ENCODE peak calls at places on chromosomes 2 and 18, in seven cellular contexts. K, M, Q, A, O, R and J are unnamed samples.

GRCh38 chr18:41144444-41144843 is 810.6 kb upstream of the PIK3C3 start:
- DNase-seq in R (no peak), Q (no peak), O (no peak), A (no peak), M (no peak), K (no peak), J (no peak)

GRCh38 chr2:120437604-120438000 is 91.7 kb downstream of the INHBB start:
- DNase-seq in Q (no peak), O (no peak), M (no peak), R (no peak), A (no peak), K (no peak), J (peak; percentile 30)

GRCh38 chr18:33923980-33924379 is 300.7 kb downstream of the NOL4 start:
- DNase-seq in Q (no peak), M (no peak), K (no peak), O (no peak), A (no peak), R (no peak), J (no peak)

GRCh38 chr2:160614391-160614790 is 120.8 kb upstream of the RBMS1 start:
- DNase-seq in M (no peak), O (no peak), A (no peak), K (no peak), Q (no peak), R (no peak), J (no peak)

GRCh38 chr2:196808281-196808680 is 874 bp downstream of the C2orf66 start:
- DNase-seq in A (no peak), R (no peak), K (no peak), O (no peak), Q (no peak), M (no peak), J (no peak)

GRCh38 chr2:20048488-20049443 is 2.7 kb downstream of the LAPTM4A start:
- DNase-seq in R (no peak), Q (no peak), K (no peak), A (no peak), O (no peak), M (no peak), J (no peak)

GRCh38 chr2:236623816-236624215 is 54.2 kb downstream of the ACKR3 start:
- DNase-seq in A (no peak), R (no peak), Q (no peak), M (no peak), K (no peak), O (no peak), J (no peak)

GRCh38 chr2:157173740-157174184 is 83.7 kb upstream of the GALNT5 start:
- DNase-seq in A (no peak), K (no peak), R (no peak), Q (no peak), O (no peak), M (no peak), J (no peak)

GRCh38 chr2:203804070-203804469 is 63.5 kb upstream of the CTLA4 start:
- DNase-seq in A (no peak), R (no peak), M (no peak), O (no peak), K (no peak), Q (no peak), J (no peak)

GRCh38 chr2:120425014-120425413 is 79.1 kb downstream of the INHBB start:
- DNase-seq in R (no peak), O (no peak), Q (no peak), K (no peak), A (no peak), M (no peak), J (peak; percentile 35)

GRCh38 chr2:84175340-84175739 is 283.7 kb downstream of the SUCLG1 start:
- DNase-seq in M (no peak), O (no peak), Q (no peak), A (no peak), R (no peak), K (no peak), J (no peak)

GRCh38 chr2:172299741-172300140 is 127.6 kb upstream of the ITGA6 start:
- DNase-seq in O (no peak), A (no peak), R (no peak), Q (no peak), K (no peak), M (peak; percentile 53), J (no peak)

GRCh38 chr18:60024857-60025256 is 125.1 kb downstream of the PMAIP1 start:
- DNase-seq in Q (no peak), A (no peak), R (no peak), M (no peak), K (no peak), O (no peak), J (no peak)

GRCh38 chr2:216362730-216363129 is 9.6 kb downstream of the MARCHF4 start:
- DNase-seq in K (no peak), O (no peak), A (no peak), Q (no peak), M (no peak), R (no peak), J (no peak)

GRCh38 chr2:209600257-209601180 is 171.1 kb upstream of the UNC80 start:
- DNase-seq in K (no peak), R (no peak), A (no peak), M (no peak), Q (no peak), O (no peak), J (no peak)

GRCh38 chr2:198036029-198036879 is 231.9 kb downstream of the PLCL1 start:
- DNase-seq in R (no peak), K (no peak), M (no peak), A (no peak), Q (no peak), O (no peak), J (no peak)

GRCh38 chr18:63302647-63303405 is 16.7 kb downstream of the BCL2 start:
- DNase-seq in A (no peak), O (no peak), Q (no peak), M (no peak), K (no peak), R (no peak), J (no peak)

GRCh38 chr2:203340791-203341487 is 12.7 kb downstream of the ABI2 start:
- DNase-seq in R (no peak), M (no peak), A (no peak), Q (no peak), K (no peak), O (no peak), J (no peak)

GRCh38 chr18:28512357-28512756 is 335.4 kb upstream of the CDH2 start:
- DNase-seq in Q (no peak), R (no peak), M (no peak), K (no peak), A (no peak), O (no peak), J (no peak)

GRCh38 chr2:236824836-236825235 is 255.2 kb downstream of the ACKR3 start:
- DNase-seq in Q (no peak), O (no peak), A (no peak), M (peak; percentile 77), R (no peak), K (no peak), J (no peak)

GRCh38 chr2:97785818-97786217 is 72.4 kb downstream of the ZAP70 start:
- DNase-seq in A (no peak), M (no peak), O (no peak), K (no peak), Q (no peak), R (no peak), J (no peak)

GRCh38 chr18:39942702-39943101 is 2012.3 kb upstream of the PIK3C3 start:
- DNase-seq in Q (no peak), M (no peak), A (no peak), O (no peak), R (no peak), K (no peak), J (no peak)

GRCh38 chr18:26637324-26637723 is 89.0 kb upstream of the KCTD1 start:
- DNase-seq in K (no peak), M (no peak), Q (no peak), A (no peak), O (no peak), R (no peak), J (no peak)

GRCh38 chr2:7609556-7610323 is 692.5 kb downstream of the RNF144A start:
- DNase-seq in O (no peak), M (no peak), R (no peak), A (no peak), K (no peak), Q (no peak), J (no peak)

GRCh38 chr2:46942143-46942526 is 26.5 kb upstream of the MCFD2 start:
- DNase-seq in M (peak; percentile 50), O (no peak), R (peak; percentile 34), K (peak; percentile 50), A (no peak), Q (no peak), J (peak; percentile 66)

GRCh38 chr2:101114815-101115214 is 36.4 kb downstream of the TBC1D8 start:
- DNase-seq in O (no peak), K (no peak), R (no peak), M (no peak), A (no peak), Q (no peak), J (peak; percentile 71)

GRCh38 chr2:98434492-98434891 is 10.2 kb upstream of the INPP4A start:
- DNase-seq in K (no peak), A (no peak), M (no peak), Q (no peak), O (no peak), R (no peak), J (no peak)

GRCh38 chr2:118371500-118371899 is 283.2 kb downstream of the INSIG2 start:
- DNase-seq in R (no peak), O (no peak), K (no peak), A (peak; percentile 28), M (no peak), Q (peak; percentile 63), J (no peak)
- TF ChIP-seq CTCF in R (no peak), O (no peak), K (no peak), A (peak; percentile 62), M (no peak), Q (peak; percentile 69), J (no peak)

GRCh38 chr18:8952796-8953760 is 149.4 kb upstream of the NDUFV2 start:
- DNase-seq in R (no peak), A (no peak), M (no peak), O (no peak), Q (no peak), K (no peak), J (no peak)
- TF ChIP-seq CTCF in R (no peak), A (no peak), M (no peak), O (no peak), Q (no peak), K (no peak), J (no peak)

GRCh38 chr2:72934683-72935610 is 17.6 kb downstream of the EMX1 start:
- DNase-seq in K (no peak), R (no peak), M (peak; percentile 54), O (no peak), A (no peak), Q (no peak), J (no peak)
- TF ChIP-seq CTCF in K (no peak), R (no peak), M (peak; percentile 64), O (no peak), A (peak; percentile 44), Q (peak; percentile 21), J (peak; percentile 21)

DNA sequence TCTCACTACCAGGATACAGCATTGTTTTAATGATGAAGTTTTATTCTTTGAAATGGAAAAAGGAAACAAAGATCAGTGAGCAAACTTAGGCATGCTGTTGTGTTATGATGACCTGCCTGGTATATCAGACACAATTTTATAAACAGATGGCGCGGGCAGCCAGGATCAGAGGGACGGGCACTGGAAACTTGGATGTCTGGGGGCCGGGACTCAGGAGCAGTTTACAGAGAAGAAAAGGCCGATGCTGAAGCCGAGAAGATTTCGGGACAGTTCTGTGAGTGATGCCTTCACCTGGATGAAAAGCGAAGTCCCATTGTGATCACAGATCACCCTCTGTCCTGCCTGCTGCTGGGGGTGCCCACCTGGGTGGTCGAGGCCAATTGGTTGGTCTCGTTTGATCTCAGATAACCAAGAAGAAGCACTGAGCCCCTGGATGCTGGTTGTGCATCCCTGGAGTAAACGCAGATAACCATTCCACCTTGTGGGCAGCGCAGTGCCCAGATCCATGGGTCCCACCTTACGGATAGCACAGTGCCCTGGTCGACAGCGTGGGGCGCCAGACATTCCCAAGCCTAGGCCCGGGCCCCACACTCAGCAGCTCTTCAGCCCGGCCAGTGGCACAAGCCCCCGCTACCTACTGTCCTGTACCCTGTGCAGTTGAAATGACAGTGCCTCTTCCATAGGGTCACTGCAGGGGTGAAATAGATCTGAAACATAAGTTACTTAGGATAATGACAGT is 182.9 kb upstream of the TPO start:
- DNase-seq in A (no peak), M (no peak), K (no peak), Q (no peak), O (no peak), R (no peak), J (no peak)
- TF ChIP-seq CTCF in A (no peak), M (no peak), K (no peak), Q (no peak), O (no peak), R (no peak), J (no peak)